ENCODE peak calls at places on chromosomes 3 and 15, in seven cellular contexts. One of them, this sample, is unnamed.
A peak's percentile ranks its signal among the peaks of the same experiment; 100 is the strongest.

GRCh38 chr3:194141415-194142155 is 5.6 kb downstream of the HES1 start:
- DNase-seq in stimulated activated CD4-positive, alpha-beta T cell treated with anti-CD3 and anti-CD28 coated beads, TNF-alpha, amount 100 ng/mL, for 24 hours: peak; percentile 81
- DNase-seq in T-helper 9 cell: peak; percentile 38
- DNase-seq in WERI-Rb-1: no peak
- DNase-seq in GM03348: peak; percentile 91
- DNase-seq in stimulated activated CD8-positive, alpha-beta memory T cell treated with anti-CD3 and anti-CD28 coated beads, Interleukin-7, amount 100 ng/mL, for 4 hours: peak; percentile 70
- DNase-seq in ACHN: peak; percentile 82
- DNase-seq in this sample: peak; percentile 89

GRCh38 chr3:45029661-45030060 is 3.6 kb downstream of the CLEC3B start:
- DNase-seq in WERI-Rb-1: no peak
- DNase-seq in T-helper 9 cell: no peak
- DNase-seq in stimulated activated CD4-positive, alpha-beta T cell treated with anti-CD3 and anti-CD28 coated beads, TNF-alpha, amount 100 ng/mL, for 24 hours: no peak
- DNase-seq in GM03348: peak; percentile 74
- DNase-seq in ACHN: no peak
- DNase-seq in stimulated activated CD8-positive, alpha-beta memory T cell treated with anti-CD3 and anti-CD28 coated beads, Interleukin-7, amount 100 ng/mL, for 4 hours: no peak
- DNase-seq in this sample: peak; percentile 53

GRCh38 chr3:11641683-11642407 is 1.9 kb downstream of the VGLL4 start:
- DNase-seq in WERI-Rb-1: no peak
- DNase-seq in ACHN: peak; percentile 34
- DNase-seq in stimulated activated CD4-positive, alpha-beta T cell treated with anti-CD3 and anti-CD28 coated beads, TNF-alpha, amount 100 ng/mL, for 24 hours: no peak
- DNase-seq in stimulated activated CD8-positive, alpha-beta memory T cell treated with anti-CD3 and anti-CD28 coated beads, Interleukin-7, amount 100 ng/mL, for 4 hours: no peak
- DNase-seq in T-helper 9 cell: no peak
- DNase-seq in GM03348: peak; percentile 52
- DNase-seq in this sample: no peak

GRCh38 chr15:69591905-69592508 is 139.4 kb downstream of the RPLP1 start:
- DNase-seq in T-helper 9 cell: no peak
- DNase-seq in WERI-Rb-1: no peak
- DNase-seq in GM03348: no peak
- DNase-seq in stimulated activated CD4-positive, alpha-beta T cell treated with anti-CD3 and anti-CD28 coated beads, TNF-alpha, amount 100 ng/mL, for 24 hours: no peak
- DNase-seq in ACHN: no peak
- DNase-seq in stimulated activated CD8-positive, alpha-beta memory T cell treated with anti-CD3 and anti-CD28 coated beads, Interleukin-7, amount 100 ng/mL, for 4 hours: no peak
- DNase-seq in this sample: no peak

GRCh38 chr3:65334045-65334665 is 646.4 kb upstream of the ADAMTS9 start:
- DNase-seq in WERI-Rb-1: peak; percentile 9
- DNase-seq in T-helper 9 cell: no peak
- DNase-seq in ACHN: no peak
- DNase-seq in GM03348: no peak
- DNase-seq in stimulated activated CD4-positive, alpha-beta T cell treated with anti-CD3 and anti-CD28 coated beads, TNF-alpha, amount 100 ng/mL, for 24 hours: no peak
- DNase-seq in stimulated activated CD8-positive, alpha-beta memory T cell treated with anti-CD3 and anti-CD28 coated beads, Interleukin-7, amount 100 ng/mL, for 4 hours: no peak
- DNase-seq in this sample: no peak

GRCh38 chr3:181695661-181696491 is 15.8 kb upstream of the SOX2 start:
- DNase-seq in GM03348: no peak
- DNase-seq in stimulated activated CD4-positive, alpha-beta T cell treated with anti-CD3 and anti-CD28 coated beads, TNF-alpha, amount 100 ng/mL, for 24 hours: no peak
- DNase-seq in T-helper 9 cell: no peak
- DNase-seq in ACHN: no peak
- DNase-seq in stimulated activated CD8-positive, alpha-beta memory T cell treated with anti-CD3 and anti-CD28 coated beads, Interleukin-7, amount 100 ng/mL, for 4 hours: no peak
- DNase-seq in WERI-Rb-1: no peak
- DNase-seq in this sample: no peak

GRCh38 chr15:36335211-36335610 is 244.2 kb upstream of the CDIN1 start:
- DNase-seq in stimulated activated CD8-positive, alpha-beta memory T cell treated with anti-CD3 and anti-CD28 coated beads, Interleukin-7, amount 100 ng/mL, for 4 hours: no peak
- DNase-seq in WERI-Rb-1: no peak
- DNase-seq in ACHN: no peak
- DNase-seq in stimulated activated CD4-positive, alpha-beta T cell treated with anti-CD3 and anti-CD28 coated beads, TNF-alpha, amount 100 ng/mL, for 24 hours: no peak
- DNase-seq in GM03348: no peak
- DNase-seq in T-helper 9 cell: no peak
- DNase-seq in this sample: no peak

GRCh38 chr3:46706771-46707582 is 5.8 kb downstream of the TMIE start:
- DNase-seq in WERI-Rb-1: no peak
- DNase-seq in stimulated activated CD4-positive, alpha-beta T cell treated with anti-CD3 and anti-CD28 coated beads, TNF-alpha, amount 100 ng/mL, for 24 hours: no peak
- DNase-seq in GM03348: no peak
- DNase-seq in ACHN: no peak
- DNase-seq in stimulated activated CD8-positive, alpha-beta memory T cell treated with anti-CD3 and anti-CD28 coated beads, Interleukin-7, amount 100 ng/mL, for 4 hours: no peak
- DNase-seq in T-helper 9 cell: no peak
- DNase-seq in this sample: no peak

GRCh38 chr3:185555101-185555501 is 2.7 kb upstream of the LIPH start:
- DNase-seq in T-helper 9 cell: no peak
- DNase-seq in GM03348: no peak
- DNase-seq in stimulated activated CD4-positive, alpha-beta T cell treated with anti-CD3 and anti-CD28 coated beads, TNF-alpha, amount 100 ng/mL, for 24 hours: no peak
- DNase-seq in stimulated activated CD8-positive, alpha-beta memory T cell treated with anti-CD3 and anti-CD28 coated beads, Interleukin-7, amount 100 ng/mL, for 4 hours: no peak
- DNase-seq in WERI-Rb-1: no peak
- DNase-seq in ACHN: no peak
- DNase-seq in this sample: no peak

GRCh38 chr3:143795849-143796248 is 52.4 kb downstream of the SLC9A9 start:
- DNase-seq in T-helper 9 cell: no peak
- DNase-seq in stimulated activated CD4-positive, alpha-beta T cell treated with anti-CD3 and anti-CD28 coated beads, TNF-alpha, amount 100 ng/mL, for 24 hours: no peak
- DNase-seq in stimulated activated CD8-positive, alpha-beta memory T cell treated with anti-CD3 and anti-CD28 coated beads, Interleukin-7, amount 100 ng/mL, for 4 hours: no peak
- DNase-seq in ACHN: peak; percentile 14
- DNase-seq in WERI-Rb-1: no peak
- DNase-seq in GM03348: no peak
- DNase-seq in this sample: no peak

GRCh38 chr3:10142707-10143560 is 1.4 kb downstream of the VHL start:
- DNase-seq in GM03348: no peak
- DNase-seq in stimulated activated CD8-positive, alpha-beta memory T cell treated with anti-CD3 and anti-CD28 coated beads, Interleukin-7, amount 100 ng/mL, for 4 hours: no peak
- DNase-seq in stimulated activated CD4-positive, alpha-beta T cell treated with anti-CD3 and anti-CD28 coated beads, TNF-alpha, amount 100 ng/mL, for 24 hours: peak; percentile 18
- DNase-seq in T-helper 9 cell: peak; percentile 6
- DNase-seq in ACHN: no peak
- DNase-seq in WERI-Rb-1: no peak
- DNase-seq in this sample: no peak

GRCh38 chr3:16788440-16789057 is 96.2 kb upstream of the PLCL2 start:
- DNase-seq in T-helper 9 cell: no peak
- DNase-seq in ACHN: no peak
- DNase-seq in stimulated activated CD8-positive, alpha-beta memory T cell treated with anti-CD3 and anti-CD28 coated beads, Interleukin-7, amount 100 ng/mL, for 4 hours: no peak
- DNase-seq in WERI-Rb-1: no peak
- DNase-seq in stimulated activated CD4-positive, alpha-beta T cell treated with anti-CD3 and anti-CD28 coated beads, TNF-alpha, amount 100 ng/mL, for 24 hours: no peak
- DNase-seq in GM03348: no peak
- DNase-seq in this sample: no peak

GRCh38 chr15:92643849-92644815 is 11.4 kb downstream of the FAM174B start:
- DNase-seq in stimulated activated CD8-positive, alpha-beta memory T cell treated with anti-CD3 and anti-CD28 coated beads, Interleukin-7, amount 100 ng/mL, for 4 hours: no peak
- DNase-seq in WERI-Rb-1: no peak
- DNase-seq in GM03348: no peak
- DNase-seq in T-helper 9 cell: no peak
- DNase-seq in ACHN: no peak
- DNase-seq in stimulated activated CD4-positive, alpha-beta T cell treated with anti-CD3 and anti-CD28 coated beads, TNF-alpha, amount 100 ng/mL, for 24 hours: no peak
- DNase-seq in this sample: no peak

This sample was measured in AG08396.